ENCODE peak calls at places on chromosomes 7 and 10, in ten cellular contexts. One of them, this sample, is unnamed.

GRCh38 chr10:15254808-15255655 is 86.5 kb upstream of the NMT2 start:
- DNase-seq in D341Med: no peak
- DNase-seq in GM12878: no peak
- DNase-seq in H7: peak; percentile 66
- DNase-seq in AG08396: no peak
- DNase-seq in HFF-Myc: no peak
- DNase-seq in GM12891: no peak
- DNase-seq in ecto neural progenitor cell: no peak
- DNase-seq in Caki2: no peak
- DNase-seq in activated T-cell treated with anti-CD3 and anti-CD28 coated beads, Interleukin-2, amount 50 U/mL, for 72 hours: peak; percentile 27
- DNase-seq in this sample: no peak

GRCh38 chr7:1555813-1556540 is at the start of gene TMEM184A:
- DNase-seq in D341Med: peak; percentile 89
- DNase-seq in GM12878: no peak
- DNase-seq in H7: peak; percentile 97
- DNase-seq in AG08396: peak; percentile 27
- DNase-seq in HFF-Myc: no peak
- DNase-seq in GM12891: no peak
- DNase-seq in ecto neural progenitor cell: no peak
- DNase-seq in Caki2: peak; percentile 96
- DNase-seq in activated T-cell treated with anti-CD3 and anti-CD28 coated beads, Interleukin-2, amount 50 U/mL, for 72 hours: peak; percentile 49
- DNase-seq in this sample: peak; percentile 41

GRCh38 chr7:112290065-112290464 is 83.6 kb downstream of the ZNF277 start:
- DNase-seq in D341Med: no peak
- DNase-seq in GM12878: no peak
- DNase-seq in H7: no peak
- DNase-seq in AG08396: peak; percentile 18
- DNase-seq in HFF-Myc: no peak
- DNase-seq in GM12891: no peak
- DNase-seq in ecto neural progenitor cell: no peak
- DNase-seq in Caki2: peak; percentile 12
- DNase-seq in activated T-cell treated with anti-CD3 and anti-CD28 coated beads, Interleukin-2, amount 50 U/mL, for 72 hours: no peak
- DNase-seq in this sample: no peak

GRCh38 chr7:130903358-130903974 is 169.5 kb upstream of the KLF14 start:
- DNase-seq in D341Med: no peak
- DNase-seq in GM12878: no peak
- DNase-seq in H7: no peak
- DNase-seq in AG08396: no peak
- DNase-seq in HFF-Myc: peak; percentile 92
- DNase-seq in GM12891: no peak
- DNase-seq in ecto neural progenitor cell: no peak
- DNase-seq in Caki2: peak; percentile 87
- DNase-seq in activated T-cell treated with anti-CD3 and anti-CD28 coated beads, Interleukin-2, amount 50 U/mL, for 72 hours: no peak
- DNase-seq in this sample: no peak

GRCh38 chr10:71312840-71313789 is 5.9 kb upstream of the SLC29A3 start:
- DNase-seq in D341Med: peak; percentile 38
- DNase-seq in GM12878: no peak
- DNase-seq in H7: no peak
- DNase-seq in AG08396: no peak
- DNase-seq in HFF-Myc: peak; percentile 61
- DNase-seq in GM12891: no peak
- DNase-seq in ecto neural progenitor cell: no peak
- DNase-seq in Caki2: no peak
- DNase-seq in activated T-cell treated with anti-CD3 and anti-CD28 coated beads, Interleukin-2, amount 50 U/mL, for 72 hours: no peak
- DNase-seq in this sample: no peak

GRCh38 chr7:2433713-2434550 is 30.5 kb downstream of the CHST12 start:
- DNase-seq in D341Med: no peak
- DNase-seq in GM12878: no peak
- DNase-seq in H7: peak; percentile 39
- DNase-seq in AG08396: no peak
- DNase-seq in HFF-Myc: no peak
- DNase-seq in GM12891: no peak
- DNase-seq in ecto neural progenitor cell: no peak
- DNase-seq in Caki2: no peak
- DNase-seq in activated T-cell treated with anti-CD3 and anti-CD28 coated beads, Interleukin-2, amount 50 U/mL, for 72 hours: no peak
- DNase-seq in this sample: no peak

GRCh38 chr10:83545901-83546391 is 593.4 kb upstream of the GHITM start:
- DNase-seq in D341Med: no peak
- DNase-seq in GM12878: peak; percentile 64
- DNase-seq in H7: no peak
- DNase-seq in AG08396: no peak
- DNase-seq in HFF-Myc: no peak
- DNase-seq in GM12891: no peak
- DNase-seq in ecto neural progenitor cell: peak; percentile 65
- DNase-seq in Caki2: peak; percentile 27
- DNase-seq in activated T-cell treated with anti-CD3 and anti-CD28 coated beads, Interleukin-2, amount 50 U/mL, for 72 hours: no peak
- DNase-seq in this sample: no peak

GRCh38 chr7:125530553-125530952 is 600.9 kb upstream of the POT1 start:
- DNase-seq in D341Med: no peak
- DNase-seq in GM12878: no peak
- DNase-seq in H7: no peak
- DNase-seq in AG08396: no peak
- DNase-seq in HFF-Myc: no peak
- DNase-seq in GM12891: no peak
- DNase-seq in ecto neural progenitor cell: no peak
- DNase-seq in Caki2: no peak
- DNase-seq in activated T-cell treated with anti-CD3 and anti-CD28 coated beads, Interleukin-2, amount 50 U/mL, for 72 hours: no peak
- DNase-seq in this sample: no peak

GRCh38 chr7:23907012-23907411 is 197.0 kb downstream of the STK31 start:
- DNase-seq in D341Med: no peak
- DNase-seq in GM12878: no peak
- DNase-seq in H7: no peak
- DNase-seq in AG08396: no peak
- DNase-seq in HFF-Myc: no peak
- DNase-seq in GM12891: no peak
- DNase-seq in ecto neural progenitor cell: no peak
- DNase-seq in Caki2: no peak
- DNase-seq in activated T-cell treated with anti-CD3 and anti-CD28 coated beads, Interleukin-2, amount 50 U/mL, for 72 hours: no peak
- DNase-seq in this sample: no peak

GRCh38 chr10:66277481-66277880 is 648.4 kb upstream of the LRRTM3 start:
- DNase-seq in D341Med: no peak
- DNase-seq in GM12878: no peak
- DNase-seq in H7: peak; percentile 12
- DNase-seq in AG08396: no peak
- DNase-seq in HFF-Myc: no peak
- DNase-seq in GM12891: no peak
- DNase-seq in ecto neural progenitor cell: no peak
- DNase-seq in Caki2: no peak
- DNase-seq in activated T-cell treated with anti-CD3 and anti-CD28 coated beads, Interleukin-2, amount 50 U/mL, for 72 hours: no peak
- DNase-seq in this sample: no peak

GRCh38 chr7:158239290-158239981 is 348.2 kb downstream of the PTPRN2 start:
- DNase-seq in D341Med: no peak
- DNase-seq in GM12878: no peak
- DNase-seq in H7: no peak
- DNase-seq in AG08396: no peak
- DNase-seq in HFF-Myc: no peak
- DNase-seq in GM12891: no peak
- DNase-seq in ecto neural progenitor cell: no peak
- DNase-seq in Caki2: no peak
- DNase-seq in activated T-cell treated with anti-CD3 and anti-CD28 coated beads, Interleukin-2, amount 50 U/mL, for 72 hours: no peak
- DNase-seq in this sample: no peak

GRCh38 chr10:35448687-35449662 is 112.7 kb downstream of the CCNY start:
- DNase-seq in D341Med: no peak
- DNase-seq in GM12878: no peak
- DNase-seq in H7: no peak
- DNase-seq in AG08396: no peak
- DNase-seq in HFF-Myc: no peak
- DNase-seq in GM12891: no peak
- DNase-seq in ecto neural progenitor cell: no peak
- DNase-seq in Caki2: no peak
- DNase-seq in activated T-cell treated with anti-CD3 and anti-CD28 coated beads, Interleukin-2, amount 50 U/mL, for 72 hours: no peak
- DNase-seq in this sample: no peak

GRCh38 chr7:44224216-44224950 is 23.6 kb downstream of the YKT6 start:
- DNase-seq in D341Med: peak; percentile 83
- DNase-seq in GM12878: no peak
- DNase-seq in H7: no peak
- DNase-seq in AG08396: no peak
- DNase-seq in HFF-Myc: no peak
- DNase-seq in GM12891: no peak
- DNase-seq in ecto neural progenitor cell: no peak
- DNase-seq in Caki2: no peak
- DNase-seq in activated T-cell treated with anti-CD3 and anti-CD28 coated beads, Interleukin-2, amount 50 U/mL, for 72 hours: no peak
- DNase-seq in this sample: no peak

GRCh38 chr10:111207525-111207924 is 130.7 kb downstream of the ADRA2A start:
- DNase-seq in D341Med: no peak
- DNase-seq in GM12878: no peak
- DNase-seq in H7: peak; percentile 19
- DNase-seq in AG08396: no peak
- DNase-seq in HFF-Myc: no peak
- DNase-seq in GM12891: no peak
- DNase-seq in ecto neural progenitor cell: no peak
- DNase-seq in Caki2: no peak
- DNase-seq in activated T-cell treated with anti-CD3 and anti-CD28 coated beads, Interleukin-2, amount 50 U/mL, for 72 hours: peak; percentile 16
- DNase-seq in this sample: peak; percentile 6

GRCh38 chr7:106613861-106614560 is 46.9 kb downstream of the CCDC71L start:
- DNase-seq in D341Med: no peak
- DNase-seq in GM12878: no peak
- DNase-seq in H7: no peak
- DNase-seq in AG08396: no peak
- DNase-seq in HFF-Myc: no peak
- DNase-seq in GM12891: no peak
- DNase-seq in ecto neural progenitor cell: no peak
- DNase-seq in Caki2: no peak
- DNase-seq in activated T-cell treated with anti-CD3 and anti-CD28 coated beads, Interleukin-2, amount 50 U/mL, for 72 hours: no peak
- DNase-seq in this sample: no peak

GRCh38 chr10:72542396-72542815 is 83.5 kb downstream of the MICU1 start:
- DNase-seq in D341Med: no peak
- DNase-seq in GM12878: no peak
- DNase-seq in H7: no peak
- DNase-seq in AG08396: no peak
- DNase-seq in HFF-Myc: no peak
- DNase-seq in GM12891: no peak
- DNase-seq in ecto neural progenitor cell: no peak
- DNase-seq in Caki2: no peak
- DNase-seq in activated T-cell treated with anti-CD3 and anti-CD28 coated beads, Interleukin-2, amount 50 U/mL, for 72 hours: no peak
- DNase-seq in this sample: no peak

GRCh38 chr10:127854769-127855583 is 37.8 kb downstream of the CLRN3 start:
- DNase-seq in D341Med: no peak
- DNase-seq in GM12878: no peak
- DNase-seq in H7: no peak
- DNase-seq in AG08396: no peak
- DNase-seq in HFF-Myc: no peak
- DNase-seq in GM12891: peak; percentile 47
- DNase-seq in ecto neural progenitor cell: no peak
- DNase-seq in Caki2: no peak
- DNase-seq in activated T-cell treated with anti-CD3 and anti-CD28 coated beads, Interleukin-2, amount 50 U/mL, for 72 hours: no peak
- DNase-seq in this sample: no peak

GRCh38 chr10:100883322-100883821 is 29.4 kb upstream of the SLF2 start:
- DNase-seq in D341Med: peak; percentile 2
- DNase-seq in GM12878: no peak
- DNase-seq in H7: peak; percentile 8
- DNase-seq in AG08396: no peak
- DNase-seq in HFF-Myc: no peak
- DNase-seq in GM12891: no peak
- DNase-seq in ecto neural progenitor cell: no peak
- DNase-seq in Caki2: no peak
- DNase-seq in activated T-cell treated with anti-CD3 and anti-CD28 coated beads, Interleukin-2, amount 50 U/mL, for 72 hours: no peak
- DNase-seq in this sample: no peak

GRCh38 chr10:11824825-11825224 is 1.7 kb downstream of the PROSER2 start:
- DNase-seq in D341Med: no peak
- DNase-seq in GM12878: no peak
- DNase-seq in H7: no peak
- DNase-seq in AG08396: no peak
- DNase-seq in HFF-Myc: no peak
- DNase-seq in GM12891: no peak
- DNase-seq in ecto neural progenitor cell: no peak
- DNase-seq in Caki2: no peak
- DNase-seq in activated T-cell treated with anti-CD3 and anti-CD28 coated beads, Interleukin-2, amount 50 U/mL, for 72 hours: no peak
- DNase-seq in this sample: no peak

This sample was measured in activated CD4-positive, alpha-beta T cell treated with anti-CD3 and anti-CD28 coated beads, Interleukin-2, amount 50 U/mL, for 4 hours.